ENCODE peak calls at places on chromosomes 2 and 18, in six cellular contexts. One of them, this sample, is unnamed.

GRCh38 chr2:18373664-18374063 is 186.8 kb downstream of the RDH14 start:
- DNase-seq in H1: no peak
- DNase-seq in stimulated activated CD4-positive, alpha-beta T cell treated with anti-CD3 and anti-CD28 coated beads, TNF-alpha, amount 100 ng/mL, for 1 hour: no peak
- DNase-seq in memory B cell: no peak
- DNase-seq in iris pigment epithelial cell: peak
- DNase-seq in CD8-positive, alpha-beta T cell: no peak
- DNase-seq in this sample: no peak

GRCh38 chr2:120450196-120450820 is 104.4 kb downstream of the INHBB start:
- DNase-seq in memory B cell: no peak
- DNase-seq in stimulated activated CD4-positive, alpha-beta T cell treated with anti-CD3 and anti-CD28 coated beads, TNF-alpha, amount 100 ng/mL, for 1 hour: no peak
- DNase-seq in CD8-positive, alpha-beta T cell: no peak
- DNase-seq in iris pigment epithelial cell: no peak
- DNase-seq in H1: no peak
- DNase-seq in this sample: no peak

GRCh38 chr2:185738679-185739472 is at the start of gene FSIP2:
- DNase-seq in CD8-positive, alpha-beta T cell: no peak
- DNase-seq in iris pigment epithelial cell: peak
- DNase-seq in stimulated activated CD4-positive, alpha-beta T cell treated with anti-CD3 and anti-CD28 coated beads, TNF-alpha, amount 100 ng/mL, for 1 hour: no peak
- DNase-seq in memory B cell: no peak
- DNase-seq in H1: peak
- DNase-seq in this sample: no peak

GRCh38 chr2:105038383-105039061 is 653 bp downstream of the MRPS9 start:
- DNase-seq in stimulated activated CD4-positive, alpha-beta T cell treated with anti-CD3 and anti-CD28 coated beads, TNF-alpha, amount 100 ng/mL, for 1 hour: no peak
- DNase-seq in iris pigment epithelial cell: no peak
- DNase-seq in memory B cell: no peak
- DNase-seq in CD8-positive, alpha-beta T cell: no peak
- DNase-seq in H1: no peak
- DNase-seq in this sample: no peak

GRCh38 chr2:170923799-170924198 is 5.3 kb upstream of the GORASP2 start:
- DNase-seq in stimulated activated CD4-positive, alpha-beta T cell treated with anti-CD3 and anti-CD28 coated beads, TNF-alpha, amount 100 ng/mL, for 1 hour: no peak
- DNase-seq in H1: no peak
- DNase-seq in CD8-positive, alpha-beta T cell: no peak
- DNase-seq in memory B cell: no peak
- DNase-seq in iris pigment epithelial cell: no peak
- DNase-seq in this sample: no peak

GRCh38 chr2:157236404-157236803 is 21.1 kb upstream of the GALNT5 start:
- DNase-seq in memory B cell: no peak
- DNase-seq in stimulated activated CD4-positive, alpha-beta T cell treated with anti-CD3 and anti-CD28 coated beads, TNF-alpha, amount 100 ng/mL, for 1 hour: no peak
- DNase-seq in iris pigment epithelial cell: no peak
- DNase-seq in H1: no peak
- DNase-seq in CD8-positive, alpha-beta T cell: no peak
- DNase-seq in this sample: no peak

GRCh38 chr2:173574713-173575112 is 220.0 kb downstream of the CDCA7 start:
- DNase-seq in memory B cell: no peak
- DNase-seq in H1: no peak
- DNase-seq in iris pigment epithelial cell: peak
- DNase-seq in stimulated activated CD4-positive, alpha-beta T cell treated with anti-CD3 and anti-CD28 coated beads, TNF-alpha, amount 100 ng/mL, for 1 hour: no peak
- DNase-seq in CD8-positive, alpha-beta T cell: no peak
- DNase-seq in this sample: no peak

GRCh38 chr2:136183095-136183494 is 65.1 kb upstream of the CXCR4 start:
- DNase-seq in CD8-positive, alpha-beta T cell: no peak
- DNase-seq in stimulated activated CD4-positive, alpha-beta T cell treated with anti-CD3 and anti-CD28 coated beads, TNF-alpha, amount 100 ng/mL, for 1 hour: no peak
- DNase-seq in memory B cell: no peak
- DNase-seq in iris pigment epithelial cell: no peak
- DNase-seq in H1: no peak
- DNase-seq in this sample: no peak

GRCh38 chr2:7093376-7093775 is 176.2 kb downstream of the RNF144A start:
- DNase-seq in CD8-positive, alpha-beta T cell: no peak
- DNase-seq in H1: no peak
- DNase-seq in memory B cell: no peak
- DNase-seq in iris pigment epithelial cell: no peak
- DNase-seq in stimulated activated CD4-positive, alpha-beta T cell treated with anti-CD3 and anti-CD28 coated beads, TNF-alpha, amount 100 ng/mL, for 1 hour: no peak
- DNase-seq in this sample: no peak

GRCh38 chr2:166106431-166107015 is 21.3 kb downstream of the SCN1A start:
- DNase-seq in H1: no peak
- DNase-seq in stimulated activated CD4-positive, alpha-beta T cell treated with anti-CD3 and anti-CD28 coated beads, TNF-alpha, amount 100 ng/mL, for 1 hour: no peak
- DNase-seq in iris pigment epithelial cell: peak
- DNase-seq in CD8-positive, alpha-beta T cell: no peak
- DNase-seq in memory B cell: no peak
- DNase-seq in this sample: no peak

GRCh38 chr2:45765847-45766254 is 114.4 kb downstream of the PRKCE start:
- DNase-seq in memory B cell: no peak
- DNase-seq in iris pigment epithelial cell: no peak
- DNase-seq in H1: no peak
- DNase-seq in stimulated activated CD4-positive, alpha-beta T cell treated with anti-CD3 and anti-CD28 coated beads, TNF-alpha, amount 100 ng/mL, for 1 hour: no peak
- DNase-seq in CD8-positive, alpha-beta T cell: no peak
- DNase-seq in this sample: no peak

GRCh38 chr18:31675404-31675803 is 9.0 kb downstream of the B4GALT6 start:
- DNase-seq in iris pigment epithelial cell: no peak
- DNase-seq in stimulated activated CD4-positive, alpha-beta T cell treated with anti-CD3 and anti-CD28 coated beads, TNF-alpha, amount 100 ng/mL, for 1 hour: no peak
- DNase-seq in memory B cell: no peak
- DNase-seq in H1: no peak
- DNase-seq in CD8-positive, alpha-beta T cell: no peak
- DNase-seq in this sample: no peak

GRCh38 chr18:10006261-10006903 is 92.6 kb downstream of the VAPA start:
- DNase-seq in stimulated activated CD4-positive, alpha-beta T cell treated with anti-CD3 and anti-CD28 coated beads, TNF-alpha, amount 100 ng/mL, for 1 hour: no peak
- DNase-seq in CD8-positive, alpha-beta T cell: no peak
- DNase-seq in memory B cell: no peak
- DNase-seq in iris pigment epithelial cell: peak
- DNase-seq in H1: no peak
- DNase-seq in this sample: no peak

GRCh38 chr2:191180712-191181111 is 29.9 kb upstream of the STAT4 start:
- DNase-seq in iris pigment epithelial cell: peak
- DNase-seq in memory B cell: no peak
- DNase-seq in H1: no peak
- DNase-seq in CD8-positive, alpha-beta T cell: no peak
- DNase-seq in stimulated activated CD4-positive, alpha-beta T cell treated with anti-CD3 and anti-CD28 coated beads, TNF-alpha, amount 100 ng/mL, for 1 hour: no peak
- DNase-seq in this sample: no peak

GRCh38 chr2:240594511-240595380 is 8.2 kb downstream of the CAPN10 start:
- DNase-seq in memory B cell: no peak
- DNase-seq in stimulated activated CD4-positive, alpha-beta T cell treated with anti-CD3 and anti-CD28 coated beads, TNF-alpha, amount 100 ng/mL, for 1 hour: no peak
- DNase-seq in iris pigment epithelial cell: no peak
- DNase-seq in H1: no peak
- DNase-seq in CD8-positive, alpha-beta T cell: no peak
- DNase-seq in this sample: no peak

GRCh38 chr18:24317370-24317769 is 80.3 kb downstream of the OSBPL1A start:
- DNase-seq in iris pigment epithelial cell: no peak
- DNase-seq in stimulated activated CD4-positive, alpha-beta T cell treated with anti-CD3 and anti-CD28 coated beads, TNF-alpha, amount 100 ng/mL, for 1 hour: no peak
- DNase-seq in CD8-positive, alpha-beta T cell: no peak
- DNase-seq in memory B cell: no peak
- DNase-seq in H1: no peak
- DNase-seq in this sample: no peak

GRCh38 chr18:36766836-36767235 is 62.0 kb downstream of the TPGS2 start:
- DNase-seq in memory B cell: no peak
- DNase-seq in stimulated activated CD4-positive, alpha-beta T cell treated with anti-CD3 and anti-CD28 coated beads, TNF-alpha, amount 100 ng/mL, for 1 hour: no peak
- DNase-seq in iris pigment epithelial cell: no peak
- DNase-seq in CD8-positive, alpha-beta T cell: no peak
- DNase-seq in H1: no peak
- DNase-seq in this sample: no peak

GRCh38 chr18:3851159-3851558 is 401.2 kb downstream of the TGIF1 start:
- DNase-seq in H1: no peak
- DNase-seq in iris pigment epithelial cell: no peak
- DNase-seq in stimulated activated CD4-positive, alpha-beta T cell treated with anti-CD3 and anti-CD28 coated beads, TNF-alpha, amount 100 ng/mL, for 1 hour: no peak
- DNase-seq in memory B cell: no peak
- DNase-seq in CD8-positive, alpha-beta T cell: no peak
- DNase-seq in this sample: no peak